ENCODE peak calls at places on chromosomes 6 and 20, in five cellular contexts. One of them, this sample, is unnamed.

GRCh38 chr6:112770341-112770740 is 423.2 kb downstream of the RFPL4B start:
- DNase-seq in CD8-positive, alpha-beta T cell: no peak
- DNase-seq in adrenal gland: no peak
- DNase-seq in kidney: no peak
- DNase-seq in suprapubic skin: no peak
- DNase-seq in this sample: no peak

GRCh38 chr6:16694789-16695188 is 66.5 kb downstream of the ATXN1 start:
- DNase-seq in CD8-positive, alpha-beta T cell: no peak
- DNase-seq in adrenal gland: no peak
- DNase-seq in kidney: no peak
- DNase-seq in suprapubic skin: no peak
- DNase-seq in this sample: no peak

GRCh38 chr6:4914412-4915159 is 89.3 kb downstream of the RPP40 start:
- DNase-seq in CD8-positive, alpha-beta T cell: no peak
- DNase-seq in adrenal gland: no peak
- DNase-seq in kidney: no peak
- DNase-seq in suprapubic skin: no peak
- DNase-seq in this sample: no peak

GRCh38 chr6:89792881-89793280 is 26.7 kb downstream of the MDN1 start:
- DNase-seq in CD8-positive, alpha-beta T cell: no peak
- DNase-seq in adrenal gland: no peak
- DNase-seq in kidney: no peak
- DNase-seq in suprapubic skin: no peak
- DNase-seq in this sample: no peak

GRCh38 chr6:152404936-152405595 is 232.1 kb downstream of the SYNE1 start:
- DNase-seq in CD8-positive, alpha-beta T cell: no peak
- DNase-seq in adrenal gland: no peak
- DNase-seq in kidney: no peak
- DNase-seq in suprapubic skin: no peak
- DNase-seq in this sample: no peak

GRCh38 chr20:23923891-23924435 is 44.4 kb upstream of the CST5 start:
- DNase-seq in CD8-positive, alpha-beta T cell: no peak
- DNase-seq in adrenal gland: no peak
- DNase-seq in kidney: no peak
- DNase-seq in suprapubic skin: no peak
- DNase-seq in this sample: peak

GRCh38 chr6:148423601-148424270 is 81.1 kb downstream of the SASH1 start:
- DNase-seq in CD8-positive, alpha-beta T cell: no peak
- DNase-seq in adrenal gland: no peak
- DNase-seq in kidney: no peak
- DNase-seq in suprapubic skin: no peak
- DNase-seq in this sample: no peak

GRCh38 chr20:62208061-62208804 is 11.8 kb downstream of the HRH3 start:
- DNase-seq in CD8-positive, alpha-beta T cell: no peak
- DNase-seq in adrenal gland: no peak
- DNase-seq in kidney: peak
- DNase-seq in suprapubic skin: no peak
- DNase-seq in this sample: no peak

GRCh38 chr6:170523256-170524187 is 29.6 kb downstream of the PSMB1 start:
- DNase-seq in CD8-positive, alpha-beta T cell: no peak
- DNase-seq in adrenal gland: no peak
- DNase-seq in kidney: no peak
- DNase-seq in suprapubic skin: no peak
- DNase-seq in this sample: no peak

GRCh38 chr6:159074120-159074684 is 29.4 kb upstream of the TAGAP start:
- DNase-seq in CD8-positive, alpha-beta T cell: no peak
- DNase-seq in adrenal gland: peak
- DNase-seq in kidney: no peak
- DNase-seq in suprapubic skin: no peak
- DNase-seq in this sample: no peak

GRCh38 chr6:17865243-17865642 is 122.2 kb downstream of the KIF13A start:
- DNase-seq in CD8-positive, alpha-beta T cell: no peak
- DNase-seq in adrenal gland: no peak
- DNase-seq in kidney: no peak
- DNase-seq in suprapubic skin: no peak
- DNase-seq in this sample: no peak

GRCh38 chr20:46131396-46131795 is 13.3 kb downstream of the CD40 start:
- DNase-seq in CD8-positive, alpha-beta T cell: no peak
- DNase-seq in adrenal gland: no peak
- DNase-seq in kidney: peak
- DNase-seq in suprapubic skin: no peak
- DNase-seq in this sample: no peak

GRCh38 chr6:45540375-45540920 is 162.7 kb upstream of the SUPT3H start:
- DNase-seq in CD8-positive, alpha-beta T cell: no peak
- DNase-seq in adrenal gland: no peak
- DNase-seq in kidney: no peak
- DNase-seq in suprapubic skin: no peak
- DNase-seq in this sample: no peak

GRCh38 chr6:110558575-110558974 is 82.2 kb upstream of the SLC22A16 start:
- DNase-seq in CD8-positive, alpha-beta T cell: no peak
- DNase-seq in adrenal gland: no peak
- DNase-seq in kidney: no peak
- DNase-seq in suprapubic skin: no peak
- DNase-seq in this sample: no peak

GRCh38 chr20:18729426-18729825 is 84.2 kb upstream of the SCP2D1 start:
- DNase-seq in CD8-positive, alpha-beta T cell: no peak
- DNase-seq in adrenal gland: no peak
- DNase-seq in kidney: no peak
- DNase-seq in suprapubic skin: no peak
- DNase-seq in this sample: no peak

GRCh38 chr20:35600176-35600995 is 15.2 kb upstream of the SPAG4 start:
- DNase-seq in CD8-positive, alpha-beta T cell: no peak
- DNase-seq in adrenal gland: no peak
- DNase-seq in kidney: peak
- DNase-seq in suprapubic skin: no peak
- DNase-seq in this sample: no peak

GRCh38 chr20:37524859-37525708 is 2.6 kb downstream of the BLCAP start:
- DNase-seq in CD8-positive, alpha-beta T cell: no peak
- DNase-seq in adrenal gland: peak
- DNase-seq in kidney: no peak
- DNase-seq in suprapubic skin: no peak
- DNase-seq in this sample: no peak

GRCh38 chr20:49288784-49289696 is 11.2 kb upstream of the ZNFX1 start:
- DNase-seq in CD8-positive, alpha-beta T cell: no peak
- DNase-seq in adrenal gland: no peak
- DNase-seq in kidney: no peak
- DNase-seq in suprapubic skin: no peak
- DNase-seq in this sample: no peak

GRCh38 chr20:47781631-47782030 is 3.6 kb downstream of the SULF2 start:
- DNase-seq in CD8-positive, alpha-beta T cell: no peak
- DNase-seq in adrenal gland: no peak
- DNase-seq in kidney: no peak
- DNase-seq in suprapubic skin: no peak
- DNase-seq in this sample: no peak

GRCh38 chr6:125363360-125364121 is 61.8 kb upstream of the HDDC2 start:
- DNase-seq in CD8-positive, alpha-beta T cell: no peak
- DNase-seq in adrenal gland: peak
- DNase-seq in kidney: peak
- DNase-seq in suprapubic skin: peak
- DNase-seq in this sample: peak

GRCh38 chr20:6940052-6940451 is 172.6 kb downstream of the BMP2 start:
- DNase-seq in CD8-positive, alpha-beta T cell: no peak
- DNase-seq in adrenal gland: no peak
- DNase-seq in kidney: no peak
- DNase-seq in suprapubic skin: no peak
- DNase-seq in this sample: no peak

GRCh38 chr20:57374931-57375651 is 16.1 kb upstream of the RBM38 start:
- DNase-seq in CD8-positive, alpha-beta T cell: no peak
- DNase-seq in adrenal gland: peak
- DNase-seq in kidney: peak
- DNase-seq in suprapubic skin: no peak
- DNase-seq in this sample: peak

GRCh38 chr6:28542440-28543293 is 17.0 kb downstream of the GPX5 start:
- DNase-seq in CD8-positive, alpha-beta T cell: peak
- DNase-seq in adrenal gland: peak
- DNase-seq in kidney: no peak
- DNase-seq in suprapubic skin: no peak
- DNase-seq in this sample: no peak

GRCh38 chr20:32155017-32155965 is 45.8 kb downstream of the TM9SF4 start:
- DNase-seq in CD8-positive, alpha-beta T cell: no peak
- DNase-seq in adrenal gland: peak
- DNase-seq in kidney: peak
- DNase-seq in suprapubic skin: peak
- DNase-seq in this sample: peak

GRCh38 chr20:63740070-63740500 is 509 bp downstream of the SLC2A4RG start:
- DNase-seq in CD8-positive, alpha-beta T cell: no peak
- DNase-seq in adrenal gland: peak
- DNase-seq in kidney: peak
- DNase-seq in suprapubic skin: no peak
- DNase-seq in this sample: peak

GRCh38 chr20:17281478-17281877 is 54.6 kb downstream of the PCSK2 start:
- DNase-seq in CD8-positive, alpha-beta T cell: no peak
- DNase-seq in adrenal gland: peak
- DNase-seq in kidney: no peak
- DNase-seq in suprapubic skin: no peak
- DNase-seq in this sample: no peak

GRCh38 chr20:10492065-10492464 is 57.0 kb downstream of the SLX4IP start:
- DNase-seq in CD8-positive, alpha-beta T cell: no peak
- DNase-seq in adrenal gland: no peak
- DNase-seq in kidney: no peak
- DNase-seq in suprapubic skin: no peak
- DNase-seq in this sample: no peak

GRCh38 chr20:33521461-33521860 is 31.6 kb downstream of the CBFA2T2 start:
- DNase-seq in CD8-positive, alpha-beta T cell: no peak
- DNase-seq in adrenal gland: no peak
- DNase-seq in kidney: no peak
- DNase-seq in suprapubic skin: no peak
- DNase-seq in this sample: no peak

GRCh38 chr20:33516882-33517281 is 27.0 kb downstream of the CBFA2T2 start:
- DNase-seq in CD8-positive, alpha-beta T cell: no peak
- DNase-seq in adrenal gland: no peak
- DNase-seq in kidney: no peak
- DNase-seq in suprapubic skin: no peak
- DNase-seq in this sample: no peak

GRCh38 chr20:33518071-33518470 is 28.2 kb downstream of the CBFA2T2 start:
- DNase-seq in CD8-positive, alpha-beta T cell: no peak
- DNase-seq in adrenal gland: peak
- DNase-seq in kidney: no peak
- DNase-seq in suprapubic skin: no peak
- DNase-seq in this sample: no peak

GRCh38 chr20:33515569-33516216 is 25.8 kb downstream of the CBFA2T2 start:
- DNase-seq in CD8-positive, alpha-beta T cell: no peak
- DNase-seq in adrenal gland: no peak
- DNase-seq in kidney: no peak
- DNase-seq in suprapubic skin: no peak
- DNase-seq in this sample: no peak
- TF ChIP-seq CTCF in CD8-positive, alpha-beta T cell: peak
- TF ChIP-seq CTCF in adrenal gland: no peak
- TF ChIP-seq CTCF in kidney: no peak
- TF ChIP-seq CTCF in suprapubic skin: no peak
- TF ChIP-seq CTCF in this sample: no peak

GRCh38 chr20:41615110-41615509 is 3.1 kb downstream of the CHD6 start:
- DNase-seq in CD8-positive, alpha-beta T cell: no peak
- DNase-seq in adrenal gland: no peak
- DNase-seq in kidney: no peak
- DNase-seq in suprapubic skin: no peak
- DNase-seq in this sample: no peak

GRCh38 chr20:41609476-41609875 is 8.7 kb downstream of the CHD6 start:
- DNase-seq in CD8-positive, alpha-beta T cell: no peak
- DNase-seq in adrenal gland: no peak
- DNase-seq in kidney: no peak
- DNase-seq in suprapubic skin: no peak
- DNase-seq in this sample: no peak

GRCh38 chr20:41616228-41616627 is 1.9 kb downstream of the CHD6 start:
- DNase-seq in CD8-positive, alpha-beta T cell: no peak
- DNase-seq in adrenal gland: no peak
- DNase-seq in kidney: no peak
- DNase-seq in suprapubic skin: no peak
- DNase-seq in this sample: no peak

GRCh38 chr20:41615671-41616070 is 2.5 kb downstream of the CHD6 start:
- DNase-seq in CD8-positive, alpha-beta T cell: no peak
- DNase-seq in adrenal gland: no peak
- DNase-seq in kidney: no peak
- DNase-seq in suprapubic skin: no peak
- DNase-seq in this sample: no peak

DNA sequence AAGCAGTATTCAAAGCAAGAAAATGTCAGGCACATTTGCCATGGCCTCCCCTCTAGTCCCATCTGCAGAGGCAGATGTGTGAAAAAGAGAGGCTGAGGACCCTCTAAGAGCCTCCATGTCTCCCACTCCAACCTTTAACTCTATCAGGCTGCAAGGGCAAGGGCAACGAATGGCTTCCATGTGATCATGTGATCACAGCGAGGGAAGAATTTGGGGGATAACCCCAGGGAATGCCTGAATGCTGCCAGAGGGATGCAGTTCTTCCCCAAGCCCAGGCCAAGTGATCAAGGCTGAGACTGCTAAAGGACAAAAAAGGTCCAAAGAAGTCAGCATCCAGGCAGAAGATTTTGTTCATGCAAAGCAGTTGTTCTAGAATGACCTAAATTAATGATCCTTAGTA is 4.9 kb downstream of the CHD6 start:
- DNase-seq in CD8-positive, alpha-beta T cell: no peak
- DNase-seq in adrenal gland: no peak
- DNase-seq in kidney: no peak
- DNase-seq in suprapubic skin: no peak
- DNase-seq in this sample: no peak
- H3K27ac ChIP-seq in CD8-positive, alpha-beta T cell: no peak
- H3K27ac ChIP-seq in adrenal gland: no peak
- H3K27ac ChIP-seq in kidney: no peak
- H3K27ac ChIP-seq in suprapubic skin: no peak
- H3K27ac ChIP-seq in this sample: no peak

GRCh38 chr6:51494342-51494741 is 593.1 kb downstream of the PKHD1 start:
- DNase-seq in CD8-positive, alpha-beta T cell: no peak
- DNase-seq in adrenal gland: no peak
- DNase-seq in kidney: no peak
- DNase-seq in suprapubic skin: no peak
- DNase-seq in this sample: no peak
- TF ChIP-seq CTCF in CD8-positive, alpha-beta T cell: no peak
- TF ChIP-seq CTCF in adrenal gland: no peak
- TF ChIP-seq CTCF in kidney: no peak
- TF ChIP-seq CTCF in suprapubic skin: peak
- TF ChIP-seq CTCF in this sample: no peak

DNA sequence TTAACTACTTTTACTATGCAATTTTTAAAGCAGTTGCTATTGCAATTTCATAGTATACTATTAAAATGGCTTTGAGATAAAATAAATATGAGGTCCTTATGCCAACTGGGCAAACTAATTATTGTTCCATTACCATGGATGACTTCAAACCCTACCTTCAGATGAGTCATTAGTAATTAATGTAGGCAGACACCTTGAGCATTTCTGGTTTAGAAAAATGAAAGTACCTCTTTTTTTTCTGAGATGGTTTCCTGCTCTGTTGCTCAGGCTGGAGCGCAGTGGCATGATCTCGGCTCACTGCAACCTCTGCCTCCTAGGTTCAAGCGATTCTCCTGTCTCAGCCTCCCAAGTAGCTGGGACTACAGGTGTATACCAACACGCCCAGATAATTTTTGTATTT is 11.9 kb downstream of the ASF1A start:
- DNase-seq in CD8-positive, alpha-beta T cell: no peak
- DNase-seq in adrenal gland: no peak
- DNase-seq in kidney: no peak
- DNase-seq in suprapubic skin: no peak
- DNase-seq in this sample: no peak
- H3K27ac ChIP-seq in CD8-positive, alpha-beta T cell: no peak
- H3K27ac ChIP-seq in adrenal gland: no peak
- H3K27ac ChIP-seq in kidney: no peak
- H3K27ac ChIP-seq in suprapubic skin: no peak
- H3K27ac ChIP-seq in this sample: no peak

GRCh38 chr6:105174512-105174911 is 5.3 kb downstream of the POPDC3 start:
- DNase-seq in CD8-positive, alpha-beta T cell: no peak
- DNase-seq in adrenal gland: no peak
- DNase-seq in kidney: no peak
- DNase-seq in suprapubic skin: no peak
- DNase-seq in this sample: no peak
- TF ChIP-seq CTCF in CD8-positive, alpha-beta T cell: no peak
- TF ChIP-seq CTCF in adrenal gland: no peak
- TF ChIP-seq CTCF in kidney: no peak
- TF ChIP-seq CTCF in suprapubic skin: no peak
- TF ChIP-seq CTCF in this sample: no peak